ENCODE peak calls at places on chromosomes 1 and 21, in six cellular contexts. O, C, N, W, G and Q are unnamed samples.

GRCh38 chr1:18861590-18861989 is 2.1 kb upstream of the TAS1R2 start:
- DNase-seq in G (no peak), C (no peak), W (no peak), O (no peak), N (no peak), Q (no peak)

GRCh38 chr1:197918815-197919522 is 1.8 kb downstream of the LHX9 start:
- DNase-seq in C (no peak), N (no peak), G (no peak), W (no peak), O (no peak), Q (no peak)

GRCh38 chr21:19864456-19864855 is 1133.8 kb upstream of the NCAM2 start:
- DNase-seq in C (no peak), N (no peak), W (no peak), G (no peak), O (no peak), Q (no peak)

GRCh38 chr1:22487781-22488180 is 36.1 kb downstream of the ZBTB40 start:
- DNase-seq in G (no peak), C (peak), N (no peak), W (no peak), O (no peak), Q (no peak)

GRCh38 chr21:36282568-36283230 is 37.3 kb upstream of the MORC3 start:
- DNase-seq in C (peak), N (no peak), O (no peak), W (no peak), G (peak), Q (no peak)

GRCh38 chr1:40986929-40987328 is 7.4 kb downstream of the CTPS1 start:
- DNase-seq in C (no peak), N (no peak), O (no peak), G (no peak), W (no peak), Q (no peak)

GRCh38 chr1:226609836-226610455 is 61.4 kb downstream of the STUM start:
- DNase-seq in O (no peak), N (no peak), C (no peak), W (no peak), G (no peak), Q (peak)

GRCh38 chr1:33634806-33635205 is 162.4 kb downstream of the ZSCAN20 start:
- DNase-seq in W (peak), O (no peak), N (peak), C (peak), G (peak), Q (peak)

GRCh38 chr1:37809942-37810341 is 1.9 kb upstream of the YRDC start:
- DNase-seq in C (no peak), W (no peak), G (no peak), O (no peak), N (no peak), Q (peak)

GRCh38 chr1:7267493-7267892 is 482.2 kb downstream of the CAMTA1 start:
- DNase-seq in G (no peak), C (peak), O (no peak), W (no peak), N (peak), Q (no peak)

GRCh38 chr1:164310166-164310565 is 248.8 kb upstream of the PBX1 start:
- DNase-seq in N (no peak), O (no peak), W (no peak), G (no peak), C (peak), Q (no peak)

GRCh38 chr1:30743584-30744059 is 14.0 kb downstream of the LAPTM5 start:
- DNase-seq in W (no peak), C (no peak), N (no peak), G (peak), O (no peak), Q (no peak)

GRCh38 chr1:186682721-186683120 is 2.5 kb upstream of the PTGS2 start:
- DNase-seq in G (peak), C (peak), N (no peak), O (no peak), W (no peak), Q (no peak)

GRCh38 chr21:15050588-15051377 is 14.0 kb downstream of the NRIP1 start:
- DNase-seq in G (no peak), N (peak), O (no peak), W (peak), C (no peak), Q (no peak)

GRCh38 chr1:4344065-4344753 is 310.2 kb upstream of the AJAP1 start:
- DNase-seq in C (no peak), N (no peak), G (peak), O (no peak), W (no peak), Q (peak)

GRCh38 chr1:43238104-43238503 is 31.7 kb upstream of the TMEM125 start:
- DNase-seq in O (no peak), N (peak), G (peak), C (peak), W (peak), Q (peak)

GRCh38 chr1:1554926-1555915 is 14.8 kb upstream of the TMEM240 start:
- DNase-seq in C (peak), O (no peak), N (no peak), G (peak), W (no peak), Q (no peak)

GRCh38 chr1:217076902-217077301 is 353.7 kb upstream of the ESRRG start:
- DNase-seq in W (no peak), O (no peak), G (no peak), C (peak), N (no peak), Q (no peak)

GRCh38 chr1:61254629-61255323 is 172.4 kb downstream of the NFIA start:
- DNase-seq in N (peak), O (no peak), C (peak), W (no peak), G (peak), Q (peak)

GRCh38 chr1:31765041-31765467 is 914 bp upstream of the ADGRB2 start:
- DNase-seq in N (no peak), C (no peak), G (no peak), O (no peak), W (no peak), Q (peak)